ENCODE peak calls at places on chromosomes 7 and 10, in ten cellular contexts. One of them, this sample, is unnamed.

GRCh38 chr7:111132833-111133232 is 41.9 kb downstream of the LRRN3 start:
- DNase-seq in body of pancreas: no peak
- DNase-seq in upper lobe of right lung: no peak
- DNase-seq in Right ventricle myocardium superior: no peak
- DNase-seq in lower leg skin: no peak
- DNase-seq in suprapubic skin: no peak
- DNase-seq in right atrium auricular region: no peak
- DNase-seq in G401: no peak
- DNase-seq in Karpas-422: no peak
- DNase-seq in HS-27A: no peak
- DNase-seq in this sample: no peak

GRCh38 chr7:1555813-1556540 is at the start of gene TMEM184A:
- DNase-seq in body of pancreas: peak; percentile 99
- DNase-seq in upper lobe of right lung: peak; percentile 90
- DNase-seq in Right ventricle myocardium superior: no peak
- DNase-seq in lower leg skin: no peak
- DNase-seq in suprapubic skin: no peak
- DNase-seq in right atrium auricular region: no peak
- DNase-seq in G401: peak; percentile 69
- DNase-seq in Karpas-422: peak; percentile 77
- DNase-seq in HS-27A: no peak
- DNase-seq in this sample: peak; percentile 77

GRCh38 chr10:93074137-93074596 is 474 bp downstream of the CYP26A1 start:
- DNase-seq in body of pancreas: no peak
- DNase-seq in upper lobe of right lung: no peak
- DNase-seq in Right ventricle myocardium superior: no peak
- DNase-seq in lower leg skin: no peak
- DNase-seq in suprapubic skin: no peak
- DNase-seq in right atrium auricular region: peak; percentile 40
- DNase-seq in G401: no peak
- DNase-seq in Karpas-422: peak; percentile 56
- DNase-seq in HS-27A: no peak
- DNase-seq in this sample: no peak

GRCh38 chr7:23712368-23713284 is 2.6 kb downstream of the STK31 start:
- DNase-seq in body of pancreas: no peak
- DNase-seq in upper lobe of right lung: no peak
- DNase-seq in Right ventricle myocardium superior: no peak
- DNase-seq in lower leg skin: no peak
- DNase-seq in suprapubic skin: no peak
- DNase-seq in right atrium auricular region: no peak
- DNase-seq in G401: peak; percentile 75
- DNase-seq in Karpas-422: peak; percentile 76
- DNase-seq in HS-27A: peak; percentile 47
- DNase-seq in this sample: no peak

GRCh38 chr10:22534849-22535604 is 179.4 kb downstream of the PIP4K2A start:
- DNase-seq in body of pancreas: no peak
- DNase-seq in upper lobe of right lung: no peak
- DNase-seq in Right ventricle myocardium superior: no peak
- DNase-seq in lower leg skin: no peak
- DNase-seq in suprapubic skin: no peak
- DNase-seq in right atrium auricular region: no peak
- DNase-seq in G401: no peak
- DNase-seq in Karpas-422: no peak
- DNase-seq in HS-27A: no peak
- DNase-seq in this sample: no peak

GRCh38 chr10:80535671-80536360 is 1.9 kb upstream of the SH2D4B start:
- DNase-seq in body of pancreas: peak; percentile 78
- DNase-seq in upper lobe of right lung: peak; percentile 90
- DNase-seq in Right ventricle myocardium superior: peak; percentile 84
- DNase-seq in lower leg skin: peak; percentile 44
- DNase-seq in suprapubic skin: peak; percentile 90
- DNase-seq in right atrium auricular region: no peak
- DNase-seq in G401: no peak
- DNase-seq in Karpas-422: peak; percentile 87
- DNase-seq in HS-27A: no peak
- DNase-seq in this sample: peak; percentile 91

GRCh38 chr10:43172645-43173044 is 34.4 kb downstream of the CSGALNACT2 start:
- DNase-seq in body of pancreas: no peak
- DNase-seq in upper lobe of right lung: no peak
- DNase-seq in Right ventricle myocardium superior: no peak
- DNase-seq in lower leg skin: no peak
- DNase-seq in suprapubic skin: no peak
- DNase-seq in right atrium auricular region: no peak
- DNase-seq in G401: no peak
- DNase-seq in Karpas-422: no peak
- DNase-seq in HS-27A: no peak
- DNase-seq in this sample: no peak

GRCh38 chr10:95327367-95327766 is 36.6 kb upstream of the PDLIM1 start:
- DNase-seq in body of pancreas: peak; percentile 72
- DNase-seq in upper lobe of right lung: no peak
- DNase-seq in Right ventricle myocardium superior: peak; percentile 75
- DNase-seq in lower leg skin: no peak
- DNase-seq in suprapubic skin: no peak
- DNase-seq in right atrium auricular region: no peak
- DNase-seq in G401: no peak
- DNase-seq in Karpas-422: no peak
- DNase-seq in HS-27A: no peak
- DNase-seq in this sample: no peak

GRCh38 chr7:129066290-129067131 is 11.6 kb upstream of the TNPO3 start:
- DNase-seq in body of pancreas: no peak
- DNase-seq in upper lobe of right lung: no peak
- DNase-seq in Right ventricle myocardium superior: no peak
- DNase-seq in lower leg skin: no peak
- DNase-seq in suprapubic skin: no peak
- DNase-seq in right atrium auricular region: peak; percentile 30
- DNase-seq in G401: no peak
- DNase-seq in Karpas-422: no peak
- DNase-seq in HS-27A: no peak
- DNase-seq in this sample: no peak